ENCODE peak calls at places on chromosomes 2 and 18, in five cellular contexts. W, P, U, Q and T are unnamed samples.

GRCh38 chr2:144268036-144268678 is 251.8 kb downstream of the ZEB2 start:
- DNase-seq in W (no peak), P (no peak), U (no peak), Q (no peak), T (no peak)

GRCh38 chr18:43398601-43399000 is 121.3 kb upstream of the SYT4 start:
- DNase-seq in W (no peak), P (no peak), U (no peak), Q (no peak), T (no peak)

GRCh38 chr2:168178925-168179324 is 68.5 kb downstream of the STK39 start:
- DNase-seq in W (no peak), P (no peak), U (no peak), Q (no peak), T (no peak)

GRCh38 chr2:37232131-37232933 is 874 bp downstream of the NDUFAF7 start:
- DNase-seq in W (peak; percentile 20), P (no peak), U (no peak), Q (peak; percentile 64), T (peak; percentile 52)

GRCh38 chr2:119489232-119489952 is 34.9 kb downstream of the SCTR start:
- DNase-seq in W (no peak), P (no peak), U (no peak), Q (no peak), T (no peak)

GRCh38 chr2:120703330-120703994 is 32.2 kb upstream of the GLI2 start:
- DNase-seq in W (no peak), P (no peak), U (no peak), Q (no peak), T (no peak)

GRCh38 chr2:159381574-159381973 is 95.1 kb upstream of the WDSUB1 start:
- DNase-seq in W (no peak), P (peak; percentile 90), U (no peak), Q (no peak), T (no peak)

GRCh38 chr2:150467641-150467963 is 19.9 kb downstream of the RND3 start:
- DNase-seq in W (no peak), P (no peak), U (no peak), Q (no peak), T (no peak)

GRCh38 chr18:59813942-59814341 is 85.9 kb upstream of the PMAIP1 start:
- DNase-seq in W (no peak), P (no peak), U (no peak), Q (no peak), T (no peak)

GRCh38 chr2:28904802-28905499 is 10.5 kb downstream of the WDR43 start:
- DNase-seq in W (no peak), P (no peak), U (no peak), Q (no peak), T (no peak)

GRCh38 chr2:28906821-28907220 is 12.4 kb downstream of the WDR43 start:
- DNase-seq in W (no peak), P (no peak), U (no peak), Q (no peak), T (no peak)

GRCh38 chr2:28906376-28906775 is 11.9 kb downstream of the WDR43 start:
- DNase-seq in W (no peak), P (no peak), U (no peak), Q (no peak), T (no peak)

GRCh38 chr2:28904295-28904694 is 9.8 kb downstream of the WDR43 start:
- DNase-seq in W (no peak), P (no peak), U (no peak), Q (no peak), T (no peak)

DNA sequence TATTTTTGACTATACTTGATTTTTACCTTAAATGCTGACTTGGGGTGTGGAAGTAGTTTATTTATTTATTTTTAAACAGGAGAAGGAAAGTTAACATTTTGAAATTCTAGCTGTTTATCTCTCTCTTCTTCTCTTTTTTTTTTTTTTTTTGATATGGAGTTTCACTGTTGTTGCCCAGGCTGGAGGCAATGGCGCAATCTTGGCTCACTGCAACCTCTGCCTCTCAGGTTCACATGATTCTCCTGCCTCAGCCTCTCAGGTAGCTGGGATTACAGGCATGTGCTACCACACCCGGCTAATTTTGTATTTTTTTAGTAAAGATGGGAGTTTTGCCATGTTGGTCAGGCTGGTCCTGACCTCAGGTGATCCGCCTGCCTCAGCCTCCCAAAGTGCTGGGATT is 11.1 kb downstream of the WDR43 start:
- DNase-seq in W (peak; percentile 16), P (no peak), U (no peak), Q (no peak), T (no peak)
- H3K36me3 ChIP-seq in W (peaks cover 17% of the 10 kb centered on the region), P (peaks cover 18% of the 10 kb centered on the region), U (peaks cover 28% of the 10 kb centered on the region), Q (peaks cover 65% of the 10 kb centered on the region), T (no peaks in the 10 kb centered on the region)

GRCh38 chr2:202051499-202052161 is 18.0 kb downstream of the FZD7 start:
- DNase-seq in W (no peak), P (no peak), U (no peak), Q (no peak), T (no peak)
- H3K9me3 ChIP-seq in W (no peaks in the 10 kb centered on the region), P (no peaks in the 10 kb centered on the region), U (no peaks in the 10 kb centered on the region), Q (no peaks in the 10 kb centered on the region), T (no peaks in the 10 kb centered on the region)

DNA sequence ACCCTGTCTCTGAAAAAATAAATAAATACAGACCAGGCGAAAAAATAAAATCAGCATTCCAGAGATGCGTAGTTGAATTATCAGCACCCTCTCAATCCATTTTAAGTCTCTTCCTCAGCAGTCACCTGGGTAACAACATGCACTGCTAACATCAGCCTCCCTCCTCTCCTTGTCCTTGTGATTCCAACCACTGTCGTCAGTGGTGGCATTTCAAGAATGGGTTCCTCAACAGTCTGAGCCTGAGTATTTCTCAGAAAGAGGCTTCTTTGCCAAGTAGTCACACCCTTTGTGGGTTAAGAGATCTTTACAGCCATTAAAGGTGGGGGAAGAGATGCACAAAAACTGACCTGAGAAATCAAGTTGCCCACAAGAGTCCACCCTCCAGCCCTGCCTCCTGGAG is 39.0 kb downstream of the NOL10 start:
- DNase-seq in W (no peak), P (no peak), U (no peak), Q (no peak), T (no peak)
- H3K36me3 ChIP-seq in W (peaks cover 10% of the 10 kb centered on the region), P (no peaks in the 10 kb centered on the region), U (peaks cover 25% of the 10 kb centered on the region), Q (peaks cover 72% of the 10 kb centered on the region), T (no peaks in the 10 kb centered on the region)

GRCh38 chr2:16036951-16037350 is 96.6 kb downstream of the MYCN start:
- DNase-seq in W (no peak), P (no peak), U (no peak), Q (no peak), T (no peak)
- H3K9me3 ChIP-seq in W (no peaks in the 10 kb centered on the region), P (no peaks in the 10 kb centered on the region), U (no peaks in the 10 kb centered on the region), Q (no peaks in the 10 kb centered on the region), T (no peaks in the 10 kb centered on the region)

GRCh38 chr18:74508366-74508765 is 12.2 kb downstream of the CNDP2 start:
- DNase-seq in W (no peak), P (no peak), U (no peak), Q (peak; percentile 40), T (no peak)

GRCh38 chr18:74507120-74507881 is 11.1 kb downstream of the CNDP2 start:
- DNase-seq in W (no peak), P (no peak), U (peak; percentile 95), Q (peak; percentile 54), T (no peak)

GRCh38 chr18:74507927-74508326 is 11.8 kb downstream of the CNDP2 start:
- DNase-seq in W (no peak), P (no peak), U (no peak), Q (peak; percentile 59), T (no peak)

GRCh38 chr18:74506405-74507119 is 10.4 kb downstream of the CNDP2 start:
- DNase-seq in W (no peak), P (no peak), U (no peak), Q (no peak), T (no peak)

DNA sequence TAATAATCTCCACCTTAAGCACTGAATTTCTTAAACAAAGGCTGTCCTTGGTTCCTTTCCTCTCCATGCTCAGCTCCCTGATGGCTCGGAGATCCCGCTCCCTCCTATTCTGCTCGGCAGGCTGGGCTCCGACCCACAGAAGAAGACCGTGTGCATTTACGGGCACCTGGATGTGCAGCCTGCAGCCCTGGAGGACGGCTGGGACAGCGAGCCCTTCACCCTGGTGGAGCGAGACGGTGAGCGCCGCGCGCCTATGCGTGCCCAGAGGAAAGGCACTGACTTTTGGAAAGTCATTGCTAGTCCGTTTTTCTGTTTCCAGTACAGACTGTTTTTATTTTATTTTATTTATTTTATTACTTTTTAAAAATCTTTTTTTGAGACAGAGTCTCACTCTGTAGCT is 9.6 kb downstream of the CNDP2 start:
- DNase-seq in W (no peak), P (no peak), U (no peak), Q (no peak), T (no peak)
- H3K36me3 ChIP-seq in W (peaks cover 12% of the 10 kb centered on the region), P (peaks cover 15% of the 10 kb centered on the region), U (peaks cover 56% of the 10 kb centered on the region), Q (peaks cover 100% of the 10 kb centered on the region), T (peaks cover 10% of the 10 kb centered on the region)

GRCh38 chr2:229054311-229054710 is 216.8 kb downstream of the PID1 start:
- DNase-seq in W (no peak), P (no peak), U (no peak), Q (no peak), T (no peak)
- H3K9me3 ChIP-seq in W (no peaks in the 10 kb centered on the region), P (no peaks in the 10 kb centered on the region), U (no peaks in the 10 kb centered on the region), Q (no peaks in the 10 kb centered on the region), T (no peaks in the 10 kb centered on the region)

GRCh38 chr2:239962890-239963591 is 62.1 kb downstream of the NDUFA10 start:
- DNase-seq in W (no peak), P (no peak), U (no peak), Q (no peak), T (no peak)
- H3K36me3 ChIP-seq in W (peaks cover 5% of the 10 kb centered on the region), P (no peaks in the 10 kb centered on the region), U (no peaks in the 10 kb centered on the region), Q (peaks cover 93% of the 10 kb centered on the region), T (no peaks in the 10 kb centered on the region)

GRCh38 chr2:228446732-228447131 is 265.2 kb upstream of the SPHKAP start:
- DNase-seq in W (no peak), P (no peak), U (no peak), Q (no peak), T (no peak)

GRCh38 chr2:228447266-228447915 is 265.9 kb upstream of the SPHKAP start:
- DNase-seq in W (no peak), P (no peak), U (no peak), Q (no peak), T (no peak)

DNA sequence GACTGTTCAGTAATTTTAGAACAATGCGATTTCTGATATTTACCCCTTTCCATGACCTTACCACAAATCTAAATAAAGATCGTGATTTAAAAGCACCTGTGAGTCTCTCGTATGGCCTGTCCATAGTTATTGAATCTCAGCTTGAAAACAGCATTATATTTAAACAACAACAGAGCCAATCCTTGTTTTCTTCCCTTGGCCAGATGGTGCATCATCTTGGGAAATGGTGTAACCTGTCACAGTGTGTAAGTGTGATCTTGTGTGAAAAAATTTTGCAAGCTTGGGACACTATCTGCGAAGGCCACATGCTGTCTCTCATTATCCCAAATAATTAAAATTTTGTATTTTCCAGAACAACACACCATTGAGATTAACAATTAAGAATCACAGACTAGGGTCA is 262.7 kb upstream of the SPHKAP start:
- DNase-seq in W (no peak), P (no peak), U (no peak), Q (no peak), T (no peak)
- H3K9me3 ChIP-seq in W (no peaks in the 10 kb centered on the region), P (no peaks in the 10 kb centered on the region), U (no peaks in the 10 kb centered on the region), Q (no peaks in the 10 kb centered on the region), T (no peaks in the 10 kb centered on the region)

GRCh38 chr18:3084206-3084605 is 71.3 kb upstream of the LPIN2 start:
- DNase-seq in W (no peak), P (no peak), U (no peak), Q (no peak), T (no peak)
- H3K36me3 ChIP-seq in W (peaks cover 11% of the 10 kb centered on the region), P (no peaks in the 10 kb centered on the region), U (no peaks in the 10 kb centered on the region), Q (peaks cover 44% of the 10 kb centered on the region), T (no peaks in the 10 kb centered on the region)